ENCODE peak calls at places on chromosomes 2 and 18, in five cellular contexts. K is body of pancreas, P is tibial nerve, S is AG10803, T is transverse colon. V is an unnamed sample.

GRCh38 chr18:36518839-36519238 is 221.3 kb downstream of the FHOD3 start:
- DNase-seq in K (no peak), P (no peak), S (no peak), T (no peak), V (no peak)

GRCh38 chr2:228180126-228181097 is 1.1 kb downstream of the SPHKAP start:
- DNase-seq in K (no peak), P (no peak), S (no peak), T (no peak), V (no peak)

GRCh38 chr2:96897491-96898134 is 27.7 kb upstream of the SEMA4C start:
- DNase-seq in K (no peak), P (no peak), S (no peak), T (no peak), V (no peak)

GRCh38 chr2:40210344-40210967 is 241.4 kb downstream of the SLC8A1 start:
- DNase-seq in K (no peak), P (no peak), S (no peak), T (no peak), V (no peak)

GRCh38 chr2:130837811-130838565 is 1.3 kb downstream of the ARHGEF4 start:
- DNase-seq in K (peak; percentile 88), P (no peak), S (no peak), T (no peak), V (no peak)

GRCh38 chr2:132404056-132404455 is 12.5 kb upstream of the GPR39 start:
- DNase-seq in K (no peak), P (no peak), S (no peak), T (no peak), V (no peak)

GRCh38 chr2:14543284-14543683 is 89.2 kb upstream of the LRATD1 start:
- DNase-seq in K (no peak), P (no peak), S (no peak), T (no peak), V (no peak)

GRCh38 chr2:224195954-224196571 is 157.0 kb upstream of the SERPINE2 start:
- DNase-seq in K (peak; percentile 17), P (no peak), S (no peak), T (no peak), V (no peak)

GRCh38 chr2:86383844-86384243 is 46.4 kb upstream of the REEP1 start:
- DNase-seq in K (no peak), P (no peak), S (peak; percentile 76), T (no peak), V (peak; percentile 85)

GRCh38 chr2:2742745-2743144 is 411.7 kb upstream of the MYT1L start:
- DNase-seq in K (no peak), P (no peak), S (no peak), T (no peak), V (no peak)

GRCh38 chr2:165776796-165777195 is 17.3 kb downstream of the GALNT3 start:
- DNase-seq in K (no peak), P (no peak), S (no peak), T (no peak), V (no peak)

GRCh38 chr18:31275722-31276463 is 42.1 kb upstream of the DSG1 start:
- DNase-seq in K (no peak), P (no peak), S (no peak), T (peak; percentile 40), V (no peak)

GRCh38 chr2:190425221-190425866 is 17.2 kb downstream of the MFSD6 start:
- DNase-seq in K (no peak), P (no peak), S (no peak), T (no peak), V (no peak)

DNA sequence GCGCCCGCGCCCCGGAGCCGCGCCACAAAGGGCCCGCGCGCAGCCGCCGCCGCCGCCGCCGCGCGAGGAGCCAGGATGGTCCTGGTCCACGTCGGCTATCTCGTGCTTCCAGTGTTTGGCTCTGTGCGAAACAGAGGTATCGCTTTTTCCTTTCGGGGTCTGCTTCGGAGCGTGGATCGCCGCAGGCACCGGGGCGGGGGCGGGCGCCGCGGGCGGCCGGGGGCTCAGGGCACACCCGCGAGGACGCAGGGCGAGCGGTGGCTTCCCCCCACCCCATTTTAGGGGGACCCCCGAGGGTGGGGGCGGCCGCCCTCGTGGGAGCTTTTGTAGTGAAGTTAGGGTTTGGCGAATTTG is 230.0 kb downstream of the HAUS1 start:
- DNase-seq in K (no peak), P (no peak), S (no peak), T (no peak), V (no peak)
- H3K4me3 ChIP-seq in K (peak overlapping the region; percentile 37), P (peak overlapping the region; percentile 18), S (no peak overlapping the region), T (peak overlapping the region; percentile 59), V (no peak overlapping the region)

GRCh38 chr2:201643216-201643651 is at the start of gene TMEM237:
- DNase-seq in K (peak; percentile 37), P (no peak), S (peak; percentile 56), T (peak; percentile 47), V (peak; percentile 60)
- TF ChIP-seq CTCF in K (no peak), P (no peak), S (no peak), T (no peak), V (no peak)

GRCh38 chr18:908631-909621 is 4.3 kb downstream of the ADCYAP1 start:
- DNase-seq in K (no peak), P (no peak), S (no peak), T (no peak), V (peak; percentile 9)

GRCh38 chr18:907171-907879 is 2.7 kb downstream of the ADCYAP1 start:
- DNase-seq in K (no peak), P (no peak), S (no peak), T (no peak), V (no peak)

GRCh38 chr18:911025-911424 is 6.4 kb downstream of the ADCYAP1 start:
- DNase-seq in K (no peak), P (no peak), S (no peak), T (no peak), V (no peak)

GRCh38 chr18:907880-908512 is 3.3 kb downstream of the ADCYAP1 start:
- DNase-seq in K (no peak), P (no peak), S (no peak), T (no peak), V (peak; percentile 6)

DNA sequence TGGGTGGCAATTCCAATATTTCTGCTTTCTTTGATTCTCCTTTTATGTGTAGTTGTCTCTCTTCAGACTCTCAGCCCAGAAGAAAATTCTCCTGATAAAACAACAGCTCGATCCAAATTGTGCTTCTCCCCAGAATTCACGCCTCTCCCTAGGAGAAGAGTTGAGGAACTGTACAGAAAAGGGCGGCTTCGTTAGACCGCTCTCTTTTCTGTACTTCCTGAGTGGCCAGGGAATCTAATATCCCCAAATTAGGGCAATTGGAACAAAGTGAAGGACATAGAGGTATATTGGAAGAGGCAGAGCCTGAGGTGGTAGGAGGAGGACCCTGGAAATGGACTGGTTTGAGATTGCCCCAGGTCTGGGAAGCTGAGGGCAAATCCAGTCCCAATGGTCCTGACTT is 5.6 kb downstream of the ADCYAP1 start:
- DNase-seq in K (no peak), P (no peak), S (no peak), T (no peak), V (no peak)
- H3K4me3 ChIP-seq in K (no peak overlapping the region), P (no peak overlapping the region), S (no peak overlapping the region), T (no peak overlapping the region), V (no peak overlapping the region)

GRCh38 chr2:11127791-11128190 is 27.5 kb upstream of the SLC66A3 start:
- DNase-seq in K (no peak), P (no peak), S (no peak), T (no peak), V (no peak)

GRCh38 chr2:11128258-11128951 is 26.9 kb upstream of the SLC66A3 start:
- DNase-seq in K (no peak), P (peak; percentile 50), S (peak; percentile 71), T (no peak), V (peak; percentile 80)

GRCh38 chr2:11132036-11132671 is 23.1 kb upstream of the SLC66A3 start:
- DNase-seq in K (no peak), P (no peak), S (no peak), T (no peak), V (no peak)

GRCh38 chr2:11131166-11131920 is 23.9 kb upstream of the SLC66A3 start:
- DNase-seq in K (no peak), P (no peak), S (no peak), T (no peak), V (no peak)

GRCh38 chr2:11129598-11130449 is 25.4 kb upstream of the SLC66A3 start:
- DNase-seq in K (peak; percentile 89), P (no peak), S (no peak), T (peak; percentile 87), V (no peak)
- TF ChIP-seq CTCF in K (peak; percentile 42), P (peak; percentile 23), S (no peak), T (peak; percentile 61), V (peak; percentile 18)

DNA sequence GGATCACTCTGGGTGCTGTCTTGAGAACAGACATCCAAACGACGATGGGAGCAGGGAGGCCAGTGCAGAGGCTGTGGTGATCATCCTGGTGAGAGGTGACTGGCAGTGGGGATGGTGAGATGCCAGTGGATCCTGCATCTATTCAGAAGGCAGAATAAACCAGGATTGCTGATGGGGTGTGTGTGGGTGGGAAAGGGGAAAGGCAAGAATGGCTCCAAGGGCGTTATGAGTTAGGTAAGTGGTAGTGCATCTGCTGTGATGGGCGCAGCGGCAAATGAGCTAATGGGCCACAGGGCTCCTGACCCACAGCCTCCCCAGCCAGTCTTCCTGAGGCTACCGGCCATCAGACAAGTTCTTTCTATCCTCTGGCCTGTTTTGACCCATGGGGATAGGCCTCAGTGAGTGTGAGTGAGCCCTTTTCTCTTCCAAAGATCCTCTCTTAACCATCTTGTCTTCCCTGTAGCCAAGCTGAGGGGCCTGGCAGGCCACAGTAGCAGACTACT is 29.6 kb downstream of the SERTAD2 start:
- DNase-seq in K (no peak), P (no peak), S (no peak), T (no peak), V (no peak)
- H3K4me3 ChIP-seq in K (no peak overlapping the region), P (no peak overlapping the region), S (no peak overlapping the region), T (no peak overlapping the region), V (no peak overlapping the region)

DNA sequence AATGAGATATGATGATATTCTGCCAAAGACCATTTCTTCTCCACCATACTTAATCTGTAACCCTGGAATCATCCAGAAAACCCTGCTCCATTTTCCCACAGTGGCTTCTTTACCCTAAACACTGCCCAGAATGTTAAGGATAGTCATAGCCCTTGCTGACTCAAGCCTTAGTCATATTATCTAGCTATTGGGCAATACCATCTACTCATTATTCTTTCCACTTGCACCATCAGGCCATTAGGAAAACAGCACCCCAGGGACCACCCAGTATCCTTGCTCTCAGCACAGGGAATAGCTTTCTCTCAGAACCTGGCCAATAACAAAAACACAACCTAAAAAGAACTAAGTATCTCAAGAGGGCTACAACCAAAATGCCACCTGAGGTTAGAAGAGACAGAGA is 445.7 kb upstream of the SLC14A2 start:
- DNase-seq in K (peak; percentile 22), P (peak; percentile 65), S (peak; percentile 95), T (no peak), V (peak; percentile 85)
- TF ChIP-seq CTCF in K (no peak), P (no peak), S (peak; percentile 26), T (no peak), V (peak; percentile 8)

GRCh38 chr2:98086491-98087446 is at the start of gene VWA3B:
- DNase-seq in K (peak; percentile 74), P (no peak), S (peak; percentile 13), T (peak; percentile 91), V (peak; percentile 78)
- H3K4me3 ChIP-seq in K (peak within 1 kb of the TSS; percentile 0), P (peak within 1 kb of the TSS; percentile 27), S (peak within 1 kb of the TSS; percentile 55), T (peak within 1 kb of the TSS; percentile 51), V (peak within 1 kb of the TSS; percentile 49)

GRCh38 chr2:209960676-209961630 is 41.5 kb upstream of the RPE start:
- DNase-seq in K (peak; percentile 66), P (peak; percentile 27), S (peak; percentile 46), T (peak; percentile 32), V (peak; percentile 21)
- TF ChIP-seq CTCF in K (peak; percentile 52), P (peak; percentile 42), S (peak; percentile 64), T (no peak), V (peak; percentile 59)

DNA sequence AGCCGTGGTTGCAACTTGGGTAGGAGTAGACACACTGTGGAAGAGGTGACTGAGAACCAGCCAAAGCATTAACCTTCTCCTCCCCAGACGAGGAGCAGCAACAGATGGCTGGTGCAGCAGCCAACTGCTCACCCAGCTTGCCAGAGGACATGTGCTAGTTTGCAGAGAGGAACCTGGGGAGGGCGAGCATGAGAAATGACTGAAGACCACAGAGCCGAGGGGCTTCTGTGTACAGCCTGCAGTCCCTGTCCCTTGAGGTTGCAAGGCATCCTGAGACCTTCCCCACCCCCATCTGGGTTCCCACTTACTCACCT is 82.2 kb downstream of the NRP2 start:
- DNase-seq in K (no peak), P (no peak), S (no peak), T (no peak), V (no peak)
- H3K4me3 ChIP-seq in K (no peak overlapping the region), P (no peak overlapping the region), S (no peak overlapping the region), T (no peak overlapping the region), V (no peak overlapping the region)